ENCODE peak calls at places on chromosomes 11 and 22, in six cellular contexts. Z, H, C, P, W and A are unnamed samples.

GRCh38 chr11:100821198-100821597 is 134.1 kb downstream of the ARHGAP42 start:
- DNase-seq in C (no peak), H (no peak), W (no peak), Z (no peak), P (no peak), A (no peak)

GRCh38 chr22:31556627-31557203 is 60.4 kb downstream of the SFI1 start:
- DNase-seq in P (no peak), Z (peak; percentile 27), C (peak; percentile 44), H (peak; percentile 44), W (no peak), A (peak; percentile 56)

GRCh38 chr22:40289991-40290459 is 56.3 kb upstream of the ADSL start:
- DNase-seq in P (no peak), H (no peak), W (no peak), C (no peak), Z (peak; percentile 39), A (no peak)

GRCh38 chr11:128328955-128329551 is 258.3 kb downstream of the ETS1 start:
- DNase-seq in Z (no peak), W (peak; percentile 64), H (peak; percentile 52), C (no peak), P (no peak), A (no peak)

GRCh38 chr22:37505565-37505964 is 13.7 kb downstream of the CARD10 start:
- DNase-seq in C (no peak), H (no peak), Z (no peak), W (no peak), P (no peak), A (no peak)

GRCh38 chr11:35167451-35167954 is 28.5 kb downstream of the CD44 start:
- DNase-seq in W (no peak), C (peak; percentile 78), H (no peak), Z (no peak), P (no peak), A (peak; percentile 82)

GRCh38 chr11:16739326-16739875 is 954 bp downstream of the C11orf58 start:
- DNase-seq in Z (peak; percentile 19), P (no peak), C (peak; percentile 22), W (no peak), H (no peak), A (peak; percentile 28)

GRCh38 chr11:114080219-114080618 is 20.7 kb downstream of the ZBTB16 start:
- DNase-seq in W (no peak), Z (no peak), C (no peak), P (no peak), H (no peak), A (peak; percentile 83)

GRCh38 chr11:116875194-116875593 is 37.8 kb upstream of the APOA1 start:
- DNase-seq in C (no peak), Z (no peak), W (no peak), P (no peak), H (no peak), A (no peak)

GRCh38 chr11:20367313-20367948 is 3.9 kb downstream of the HTATIP2 start:
- DNase-seq in H (no peak), W (no peak), Z (peak; percentile 93), P (peak; percentile 65), C (peak; percentile 78), A (peak; percentile 92)

GRCh38 chr11:32213223-32213622 is 122.3 kb downstream of the RCN1 start:
- DNase-seq in Z (peak; percentile 59), H (no peak), W (no peak), P (peak; percentile 61), C (peak; percentile 73), A (peak; percentile 7)

GRCh38 chr11:1260620-1261019 is 37.8 kb downstream of the MUC5B start:
- DNase-seq in P (no peak), W (no peak), H (no peak), C (no peak), Z (no peak), A (no peak)

GRCh38 chr22:20641919-20642579 is 131.9 kb upstream of the SERPIND1 start:
- DNase-seq in H (no peak), W (no peak), P (no peak), Z (no peak), C (no peak), A (no peak)

GRCh38 chr22:34160117-34160758 is 240.0 kb upstream of the LARGE1 start:
- DNase-seq in H (peak; percentile 14), W (no peak), Z (no peak), C (no peak), P (no peak), A (no peak)

GRCh38 chr11:36341915-36342314 is 45.8 kb downstream of the PRR5L start:
- DNase-seq in H (no peak), P (no peak), Z (no peak), C (no peak), W (no peak), A (no peak)

GRCh38 chr22:37843746-37844089 is 416 bp downstream of the ANKRD54 start:
- DNase-seq in W (peak; percentile 30), Z (no peak), H (no peak), C (no peak), P (no peak), A (no peak)

GRCh38 chr11:95977534-95978174 is 53.7 kb upstream of the MTMR2 start:
- DNase-seq in H (no peak), P (no peak), C (no peak), W (no peak), Z (peak; percentile 86), A (peak; percentile 46)

GRCh38 chr11:746289-747175 is 732 bp upstream of the TALDO1 start:
- DNase-seq in W (no peak), C (no peak), P (no peak), H (peak; percentile 56), Z (no peak), A (peak; percentile 16)

GRCh38 chr11:733072-733471 is 14.2 kb upstream of the TALDO1 start:
- DNase-seq in P (no peak), Z (no peak), H (no peak), W (no peak), C (no peak), A (no peak)

GRCh38 chr11:68282141-68282860 is 10.5 kb upstream of the C11orf24 start:
- DNase-seq in H (no peak), P (no peak), C (no peak), W (no peak), Z (no peak), A (no peak)

GRCh38 chr11:125517116-125517804 is 21.2 kb upstream of the FEZ1 start:
- DNase-seq in H (peak; percentile 25), Z (peak; percentile 83), C (peak; percentile 74), W (peak; percentile 20), P (peak; percentile 31), A (peak; percentile 89)

GRCh38 chr22:47014636-47014930 is 252.1 kb downstream of the TBC1D22A start:
- DNase-seq in Z (no peak), H (no peak), C (no peak), W (no peak), P (no peak), A (no peak)

GRCh38 chr11:107473797-107474196 is 16.2 kb upstream of the CWF19L2 start:
- DNase-seq in P (no peak), W (no peak), Z (no peak), C (peak; percentile 22), H (no peak), A (peak; percentile 65)

GRCh38 chr22:19290400-19291217 is 910 bp downstream of the CLTCL1 start:
- DNase-seq in P (no peak), W (no peak), Z (no peak), H (peak; percentile 11), C (no peak), A (peak; percentile 21)

GRCh38 chr11:8646873-8647272 is 35.6 kb downstream of the TRIM66 start:
- DNase-seq in P (no peak), Z (no peak), C (no peak), H (no peak), W (no peak), A (no peak)

GRCh38 chr11:67368621-67369020 is 4.8 kb downstream of the CLCF1 start:
- DNase-seq in Z (no peak), H (no peak), W (no peak), C (no peak), P (no peak), A (no peak)

GRCh38 chr11:31262761-31263160 is 106.8 kb downstream of the DCDC1 start:
- DNase-seq in C (peak; percentile 72), P (peak; percentile 17), W (no peak), H (no peak), Z (no peak), A (no peak)

GRCh38 chr22:27401321-27401720 is 400.2 kb downstream of the MN1 start:
- DNase-seq in C (peak; percentile 82), Z (no peak), W (no peak), H (no peak), P (peak; percentile 28), A (no peak)

GRCh38 chr22:16925407-16925966 is 82.5 kb downstream of the GAB4 start:
- DNase-seq in P (no peak), H (no peak), W (no peak), C (no peak), Z (no peak), A (no peak)

GRCh38 chr22:46064966-46065666 is 85.2 kb upstream of the PPARA start:
- DNase-seq in Z (no peak), H (no peak), C (peak; percentile 43), P (no peak), W (no peak), A (peak; percentile 56)

GRCh38 chr11:123581651-123582399 is 72.6 kb downstream of the SCN3B start:
- DNase-seq in C (no peak), W (no peak), P (no peak), Z (no peak), H (no peak), A (no peak)

GRCh38 chr11:104206936-104207335 is 43.0 kb upstream of the PDGFD start:
- DNase-seq in W (no peak), P (no peak), Z (no peak), C (no peak), H (no peak), A (no peak)

DNA sequence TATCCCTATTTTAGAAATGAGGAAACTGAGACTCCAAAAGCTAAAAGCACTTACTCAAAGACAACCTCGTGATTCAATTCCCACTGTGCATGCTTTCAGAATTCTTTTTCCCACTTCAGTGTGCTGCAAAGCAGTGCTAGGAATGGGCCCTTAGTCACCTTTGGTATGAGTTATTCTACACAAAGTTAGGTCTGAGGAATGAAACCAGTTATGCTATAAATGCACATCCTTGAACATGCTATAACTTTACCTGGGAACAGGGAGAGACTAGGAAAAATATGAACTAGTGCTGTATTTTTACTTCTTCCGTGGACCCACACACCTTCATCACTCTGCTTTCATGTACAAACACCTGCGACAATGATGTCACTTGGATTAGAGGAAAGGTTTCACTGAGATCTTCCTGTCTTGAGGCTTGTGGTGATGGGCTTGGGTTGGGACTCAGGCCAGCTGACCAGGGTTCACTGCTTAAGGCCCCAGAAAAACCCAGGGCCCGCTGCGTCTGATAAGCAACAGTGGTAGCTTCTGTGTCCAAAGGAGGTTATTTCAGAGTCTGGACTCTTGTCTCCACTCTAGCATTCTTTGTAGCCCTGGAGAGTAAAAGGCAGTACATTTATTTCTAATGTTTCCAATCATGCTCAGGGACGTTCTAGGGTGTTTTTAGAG is 81.6 kb downstream of the ZC3H12C start:
- DNase-seq in P (no peak), C (peak; percentile 29), W (no peak), H (no peak), Z (no peak), A (no peak)
- H3K4me3 ChIP-seq in P (no peak overlapping the region), C (no peak overlapping the region), W (no peak overlapping the region), H (no peak overlapping the region), Z (no peak overlapping the region), A (no peak overlapping the region)

GRCh38 chr11:65873280-65874156 is 918 bp upstream of the EFEMP2 start:
- DNase-seq in W (peak; percentile 95), Z (peak; percentile 84), P (no peak), H (peak; percentile 96), C (peak; percentile 88), A (peak; percentile 94)
- TF ChIP-seq CTCF in W (no peak), Z (no peak), P (no peak), H (no peak), C (no peak), A (no peak)

GRCh38 chr11:45181595-45182550 is 35.4 kb downstream of the PRDM11 start:
- DNase-seq in C (no peak), Z (no peak), W (no peak), H (no peak), P (no peak), A (no peak)
- H3K4me3 ChIP-seq in C (no peak overlapping the region), Z (no peak overlapping the region), W (peak overlapping the region; percentile 68), H (no peak overlapping the region), P (peak overlapping the region; percentile 59), A (peak overlapping the region; percentile 51)

GRCh38 chr11:78416285-78417174 is 1.1 kb downstream of the GAB2 start:
- DNase-seq in P (peak; percentile 45), H (peak; percentile 82), W (peak; percentile 88), C (peak; percentile 85), Z (peak; percentile 84), A (peak; percentile 93)
- TF ChIP-seq CTCF in P (peak; percentile 59), H (peak; percentile 51), W (peak; percentile 58), C (peak; percentile 59), Z (peak; percentile 66), A (peak; percentile 60)